ENCODE peak calls at places on chromosome 16, in seven cellular contexts. F is M059J; S is NCI-H460; R is NCI-H1436; U is GM04504; A is kidney tubule cell; J is stimulated activated CD4-positive, alpha-beta T cell treated with anti-CD3 and anti-CD28 coated beads, Interleukin-12 subunit alpha, Interleukin-12 subunit beta, amount 100 ng/mL, for 48 hours. I is an unnamed sample.

GRCh38 chr16:78292726-78293380 is 193.4 kb downstream of the WWOX start:
- DNase-seq in F (no peak), A (peak; percentile 75), U (no peak), R (no peak), S (no peak), J (no peak), I (no peak)

GRCh38 chr16:12289175-12290063 is 312.9 kb downstream of the SNX29 start:
- DNase-seq in F (no peak), R (no peak), S (no peak), U (no peak), A (peak; percentile 25), J (no peak), I (no peak)

GRCh38 chr16:78195868-78196267 is 96.4 kb downstream of the WWOX start:
- DNase-seq in U (no peak), J (no peak), F (no peak), S (no peak), R (no peak), A (no peak), I (no peak)

GRCh38 chr16:5508371-5508770 is 410.8 kb upstream of the EEF2KMT start:
- DNase-seq in U (no peak), S (no peak), R (no peak), F (no peak), A (no peak), J (no peak), I (no peak)

GRCh38 chr16:74216319-74216718 is 80.3 kb upstream of the PSMD7 start:
- DNase-seq in S (no peak), A (peak; percentile 22), U (no peak), F (no peak), R (no peak), J (no peak), I (no peak)

GRCh38 chr16:19389246-19389645 is 28.4 kb upstream of the TMC5 start:
- DNase-seq in F (peak; percentile 62), A (peak; percentile 34), J (peak; percentile 18), S (peak; percentile 38), R (peak; percentile 68), U (no peak), I (no peak)

GRCh38 chr16:31064882-31065461 is 9.1 kb downstream of the ZNF668 start:
- DNase-seq in A (peak; percentile 77), U (peak; percentile 92), S (peak; percentile 35), F (peak; percentile 79), J (no peak), R (no peak), I (no peak)

GRCh38 chr16:89721644-89722391 is 481 bp downstream of the ZNF276 start:
- DNase-seq in R (peak; percentile 11), F (peak; percentile 62), J (peak; percentile 60), A (peak; percentile 75), S (no peak), U (no peak), I (no peak)

GRCh38 chr16:5298202-5298601 is 200.6 kb upstream of the EEF2KMT start:
- DNase-seq in A (no peak), U (no peak), R (no peak), J (no peak), F (no peak), S (no peak), I (no peak)

GRCh38 chr16:324451-325334 is 27.8 kb downstream of the AXIN1 start:
- DNase-seq in F (no peak), A (peak; percentile 8), R (no peak), U (no peak), S (no peak), J (no peak), I (no peak)

GRCh38 chr16:31196324-31197088 is 6.1 kb downstream of the PYCARD start:
- DNase-seq in F (no peak), J (no peak), U (no peak), R (no peak), A (no peak), S (no peak), I (no peak)

GRCh38 chr16:77780378-77780837 is 8.0 kb upstream of the VAT1L start:
- DNase-seq in R (no peak), U (peak; percentile 66), A (peak; percentile 89), F (peak; percentile 95), J (no peak), S (no peak), I (no peak)

GRCh38 chr16:5215911-5216310 is 118.3 kb upstream of the EEF2KMT start:
- DNase-seq in R (no peak), F (peak; percentile 25), J (no peak), U (no peak), S (no peak), A (no peak), I (no peak)

GRCh38 chr16:64445245-64445644 is 676.6 kb downstream of the CDH11 start:
- DNase-seq in S (no peak), R (no peak), A (no peak), J (no peak), F (no peak), U (no peak), I (no peak)

GRCh38 chr16:6317924-6318323 is 1014.7 kb upstream of the RBFOX1 start:
- DNase-seq in J (no peak), U (no peak), R (no peak), S (no peak), A (no peak), F (no peak), I (no peak)

GRCh38 chr16:4687946-4688673 is 5.3 kb upstream of the NUDT16L1 start:
- DNase-seq in U (no peak), J (no peak), A (no peak), S (no peak), R (no peak), F (no peak), I (no peak)

GRCh38 chr16:68754117-68754792 is 17.2 kb downstream of the CDH1 start:
- DNase-seq in F (no peak), A (peak; percentile 95), S (no peak), R (no peak), U (no peak), J (no peak), I (no peak)

I was measured in NCI-H187 treated with DMSO at 0.1 percent for 48 hours.